ENCODE peak calls at places on chromosomes 5 and 9, in seven cellular contexts. G is astrocyte of the spinal cord; J is ecto neural progenitor cell; T is B cell; H is cardiac fibroblast; E is naive thymus-derived CD8-positive, alpha-beta T cell; O is hippocampal formation. S is an unnamed sample.

GRCh38 chr5:135108569-135108968 is 74.5 kb upstream of the PITX1 start:
- DNase-seq in O (no peak), T (no peak), H (no peak), G (no peak), J (no peak), E (no peak), S (no peak)

GRCh38 chr5:146426853-146427618 is 20.1 kb upstream of the TCERG1 start:
- DNase-seq in J (no peak), G (peak; percentile 50), H (peak; percentile 66), O (no peak), T (no peak), E (no peak), S (peak; percentile 50)

GRCh38 chr5:58787982-58788381 is 205.1 kb downstream of the RAB3C start:
- DNase-seq in H (no peak), J (no peak), T (no peak), G (no peak), E (no peak), O (no peak), S (no peak)

GRCh38 chr5:164487939-164488338 is 982.5 kb downstream of the MAT2B start:
- DNase-seq in H (no peak), T (no peak), J (no peak), O (no peak), E (no peak), G (no peak), S (no peak)

GRCh38 chr5:395921-396714 is 46.9 kb upstream of the EXOC3 start:
- DNase-seq in O (no peak), H (no peak), G (no peak), J (peak; percentile 45), E (no peak), T (no peak), S (no peak)

GRCh38 chr5:55855509-55855908 is 4.4 kb downstream of the IL31RA start:
- DNase-seq in G (peak; percentile 8), T (no peak), H (peak; percentile 24), J (no peak), E (no peak), O (no peak), S (peak; percentile 58)

GRCh38 chr5:141521244-141521781 is 32.4 kb downstream of the PCDHGC5 start:
- DNase-seq in J (no peak), E (no peak), T (no peak), H (peak; percentile 99), G (peak; percentile 99), O (no peak), S (peak; percentile 99)

GRCh38 chr9:114621975-114622609 is 11.0 kb downstream of the TMEM268 start:
- DNase-seq in T (no peak), H (peak; percentile 88), G (peak; percentile 62), O (no peak), J (no peak), E (no peak), S (peak; percentile 14)

GRCh38 chr5:62315376-62316049 is 9.5 kb downstream of the KIF2A start:
- DNase-seq in H (no peak), J (no peak), E (no peak), T (no peak), O (no peak), G (no peak), S (no peak)

GRCh38 chr5:31986101-31986500 is 188.0 kb downstream of the GOLPH3 start:
- DNase-seq in E (no peak), O (no peak), H (no peak), T (no peak), G (no peak), J (no peak), S (no peak)

GRCh38 chr9:97556721-97557605 is 55.5 kb downstream of the TMOD1 start:
- DNase-seq in H (peak; percentile 50), J (no peak), E (no peak), G (no peak), O (no peak), T (no peak), S (no peak)

GRCh38 chr5:38078161-38078560 is 180.2 kb upstream of the EGFLAM start:
- DNase-seq in O (no peak), T (no peak), G (peak; percentile 25), J (no peak), E (no peak), H (peak; percentile 6), S (no peak)

GRCh38 chr5:92508271-92508670 is 1072.7 kb downstream of the NR2F1-AS1 start:
- DNase-seq in J (no peak), O (no peak), T (no peak), E (no peak), G (no peak), H (no peak), S (no peak)

GRCh38 chr9:124342946-124343485 is 72.2 kb downstream of the PSMB7 start:
- DNase-seq in J (peak; percentile 70), G (peak; percentile 94), H (peak; percentile 86), O (peak; percentile 68), E (no peak), T (no peak), S (peak; percentile 97)